ENCODE peak calls at places on chromosome 9, in six cellular contexts. One of them, this sample, is unnamed.

GRCh38 chr9:127923771-127924170 is 6.8 kb downstream of the PIP5KL1 start:
- DNase-seq in suprapubic skin: no peak
- DNase-seq in cardiac muscle cell: no peak
- DNase-seq in A549: peak; percentile 74
- DNase-seq in cardiac fibroblast: peak; percentile 81
- DNase-seq in HFFc6: peak; percentile 96
- DNase-seq in this sample: no peak

GRCh38 chr9:121671612-121672155 is 20.2 kb downstream of the DAB2IP start:
- DNase-seq in HFFc6: no peak
- DNase-seq in A549: no peak
- DNase-seq in cardiac fibroblast: peak; percentile 82
- DNase-seq in suprapubic skin: no peak
- DNase-seq in cardiac muscle cell: no peak
- DNase-seq in this sample: no peak

GRCh38 chr9:121822093-121823085 is 171.0 kb downstream of the DAB2IP start:
- DNase-seq in suprapubic skin: no peak
- DNase-seq in cardiac muscle cell: no peak
- DNase-seq in A549: no peak
- DNase-seq in HFFc6: no peak
- DNase-seq in cardiac fibroblast: no peak
- DNase-seq in this sample: no peak

GRCh38 chr9:36911601-36912412 is 122.3 kb downstream of the PAX5 start:
- DNase-seq in cardiac fibroblast: no peak
- DNase-seq in cardiac muscle cell: no peak
- DNase-seq in suprapubic skin: no peak
- DNase-seq in HFFc6: no peak
- DNase-seq in A549: no peak
- DNase-seq in this sample: no peak

GRCh38 chr9:93585695-93586094 is 9.3 kb downstream of the PHF2 start:
- DNase-seq in cardiac fibroblast: no peak
- DNase-seq in HFFc6: no peak
- DNase-seq in cardiac muscle cell: no peak
- DNase-seq in A549: no peak
- DNase-seq in suprapubic skin: no peak
- DNase-seq in this sample: no peak

GRCh38 chr9:71242081-71242480 is 120.7 kb upstream of the TRPM3 start:
- DNase-seq in suprapubic skin: no peak
- DNase-seq in A549: no peak
- DNase-seq in cardiac fibroblast: no peak
- DNase-seq in cardiac muscle cell: no peak
- DNase-seq in HFFc6: no peak
- DNase-seq in this sample: no peak

GRCh38 chr9:91433180-91433579 is 9.5 kb upstream of the NFIL3 start:
- DNase-seq in cardiac muscle cell: peak; percentile 31
- DNase-seq in cardiac fibroblast: peak; percentile 90
- DNase-seq in HFFc6: peak; percentile 93
- DNase-seq in suprapubic skin: no peak
- DNase-seq in A549: peak; percentile 91
- DNase-seq in this sample: no peak

GRCh38 chr9:38142201-38142600 is 73.2 kb upstream of the SHB start:
- DNase-seq in cardiac muscle cell: no peak
- DNase-seq in A549: peak; percentile 22
- DNase-seq in suprapubic skin: no peak
- DNase-seq in HFFc6: peak; percentile 66
- DNase-seq in cardiac fibroblast: no peak
- DNase-seq in this sample: no peak

GRCh38 chr9:34547960-34548603 is 25.3 kb upstream of the ENHO start:
- DNase-seq in suprapubic skin: peak; percentile 86
- DNase-seq in A549: peak; percentile 58
- DNase-seq in cardiac fibroblast: peak; percentile 78
- DNase-seq in cardiac muscle cell: peak; percentile 81
- DNase-seq in HFFc6: peak; percentile 59
- DNase-seq in this sample: peak; percentile 92

GRCh38 chr9:85960688-85961093 is 19.7 kb downstream of the NAA35 start:
- DNase-seq in A549: no peak
- DNase-seq in suprapubic skin: no peak
- DNase-seq in cardiac muscle cell: no peak
- DNase-seq in cardiac fibroblast: peak; percentile 37
- DNase-seq in HFFc6: no peak
- DNase-seq in this sample: no peak

GRCh38 chr9:75071530-75072122 is 16.3 kb downstream of the NMRK1 start:
- DNase-seq in HFFc6: no peak
- DNase-seq in A549: no peak
- DNase-seq in cardiac muscle cell: no peak
- DNase-seq in cardiac fibroblast: no peak
- DNase-seq in suprapubic skin: no peak
- DNase-seq in this sample: no peak

GRCh38 chr9:122718038-122718437 is 5.8 kb upstream of the OR1L4 start:
- DNase-seq in HFFc6: no peak
- DNase-seq in A549: no peak
- DNase-seq in cardiac muscle cell: no peak
- DNase-seq in suprapubic skin: no peak
- DNase-seq in cardiac fibroblast: no peak
- DNase-seq in this sample: no peak

GRCh38 chr9:108674766-108675530 is 180.8 kb downstream of the ACTL7B start:
- DNase-seq in A549: no peak
- DNase-seq in cardiac muscle cell: no peak
- DNase-seq in cardiac fibroblast: no peak
- DNase-seq in HFFc6: no peak
- DNase-seq in suprapubic skin: no peak
- DNase-seq in this sample: no peak

GRCh38 chr9:35844628-35845301 is 15.7 kb downstream of the TMEM8B start:
- DNase-seq in HFFc6: peak; percentile 90
- DNase-seq in A549: peak; percentile 56
- DNase-seq in cardiac muscle cell: no peak
- DNase-seq in suprapubic skin: no peak
- DNase-seq in cardiac fibroblast: peak; percentile 94
- DNase-seq in this sample: peak; percentile 3

GRCh38 chr9:129383005-129383414 is 204.9 kb upstream of the IER5L start:
- DNase-seq in suprapubic skin: no peak
- DNase-seq in HFFc6: no peak
- DNase-seq in cardiac muscle cell: peak; percentile 72
- DNase-seq in cardiac fibroblast: no peak
- DNase-seq in A549: no peak
- DNase-seq in this sample: no peak

GRCh38 chr9:35406183-35406959 is 83.5 kb upstream of the RUSC2 start:
- DNase-seq in cardiac muscle cell: peak; percentile 76
- DNase-seq in cardiac fibroblast: peak; percentile 7
- DNase-seq in HFFc6: no peak
- DNase-seq in suprapubic skin: no peak
- DNase-seq in A549: no peak
- DNase-seq in this sample: no peak

GRCh38 chr9:83132768-83133167 is 69.8 kb upstream of the RASEF start:
- DNase-seq in HFFc6: no peak
- DNase-seq in suprapubic skin: no peak
- DNase-seq in A549: peak; percentile 46
- DNase-seq in cardiac fibroblast: no peak
- DNase-seq in cardiac muscle cell: no peak
- DNase-seq in this sample: no peak

GRCh38 chr9:32431940-32432555 is 47.6 kb downstream of the ACO1 start:
- DNase-seq in A549: peak; percentile 25
- DNase-seq in cardiac fibroblast: peak; percentile 66
- DNase-seq in HFFc6: peak; percentile 42
- DNase-seq in cardiac muscle cell: peak; percentile 65
- DNase-seq in suprapubic skin: no peak
- DNase-seq in this sample: no peak

GRCh38 chr9:12880406-12881016 is 105.7 kb downstream of the LURAP1L start:
- DNase-seq in cardiac fibroblast: no peak
- DNase-seq in HFFc6: no peak
- DNase-seq in suprapubic skin: no peak
- DNase-seq in A549: no peak
- DNase-seq in cardiac muscle cell: no peak
- DNase-seq in this sample: no peak

DNA sequence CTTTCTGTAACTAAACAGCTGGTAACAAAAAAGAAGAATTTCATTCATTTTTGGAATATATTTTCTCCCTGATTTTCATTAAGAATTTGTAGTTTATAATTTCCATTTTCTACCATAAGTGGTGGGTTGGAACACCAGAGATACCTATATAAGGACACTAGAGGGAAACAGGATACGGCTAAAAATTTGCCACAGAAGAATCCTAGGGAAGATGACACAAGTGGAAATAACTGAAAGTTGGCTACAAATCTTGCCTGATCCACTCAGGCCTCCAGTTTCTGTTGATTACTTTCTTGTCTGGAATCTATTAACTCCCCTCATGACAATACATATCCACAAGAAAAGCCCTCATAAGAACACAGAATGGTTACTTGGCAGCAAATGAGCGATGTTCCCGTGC is 46.8 kb downstream of the FREM1 start:
- DNase-seq in cardiac muscle cell: no peak
- DNase-seq in cardiac fibroblast: no peak
- DNase-seq in A549: no peak
- DNase-seq in suprapubic skin: no peak
- DNase-seq in HFFc6: no peak
- DNase-seq in this sample: no peak
- TF ChIP-seq CTCF in cardiac muscle cell: no peak
- TF ChIP-seq CTCF in cardiac fibroblast: no peak
- TF ChIP-seq CTCF in A549: no peak
- TF ChIP-seq CTCF in suprapubic skin: no peak
- TF ChIP-seq CTCF in HFFc6: peak; percentile 9
- TF ChIP-seq CTCF in this sample: no peak

GRCh38 chr9:3571500-3571899 is 45.7 kb upstream of the RFX3 start:
- DNase-seq in HFFc6: no peak
- DNase-seq in A549: no peak
- DNase-seq in cardiac muscle cell: no peak
- DNase-seq in cardiac fibroblast: no peak
- DNase-seq in suprapubic skin: no peak
- DNase-seq in this sample: no peak

GRCh38 chr9:3578786-3579185 is 53.0 kb upstream of the RFX3 start:
- DNase-seq in A549: no peak
- DNase-seq in cardiac muscle cell: no peak
- DNase-seq in cardiac fibroblast: peak; percentile 58
- DNase-seq in suprapubic skin: no peak
- DNase-seq in HFFc6: peak; percentile 33
- DNase-seq in this sample: no peak

GRCh38 chr9:3576358-3576757 is 50.6 kb upstream of the RFX3 start:
- DNase-seq in suprapubic skin: no peak
- DNase-seq in cardiac muscle cell: no peak
- DNase-seq in HFFc6: no peak
- DNase-seq in cardiac fibroblast: peak; percentile 5
- DNase-seq in A549: no peak
- DNase-seq in this sample: no peak
- TF ChIP-seq CTCF in suprapubic skin: no peak
- TF ChIP-seq CTCF in cardiac muscle cell: peak; percentile 5
- TF ChIP-seq CTCF in HFFc6: no peak
- TF ChIP-seq CTCF in cardiac fibroblast: no peak
- TF ChIP-seq CTCF in A549: no peak
- TF ChIP-seq CTCF in this sample: no peak

GRCh38 chr9:3852545-3852944 is 326.7 kb upstream of the RFX3 start:
- DNase-seq in cardiac fibroblast: no peak
- DNase-seq in cardiac muscle cell: no peak
- DNase-seq in suprapubic skin: no peak
- DNase-seq in A549: no peak
- DNase-seq in HFFc6: no peak
- DNase-seq in this sample: no peak

GRCh38 chr9:3845549-3845948 is 319.7 kb upstream of the RFX3 start:
- DNase-seq in suprapubic skin: no peak
- DNase-seq in cardiac muscle cell: no peak
- DNase-seq in A549: no peak
- DNase-seq in cardiac fibroblast: no peak
- DNase-seq in HFFc6: no peak
- DNase-seq in this sample: no peak

GRCh38 chr9:3850083-3850482 is 324.3 kb upstream of the RFX3 start:
- DNase-seq in HFFc6: no peak
- DNase-seq in suprapubic skin: no peak
- DNase-seq in cardiac fibroblast: no peak
- DNase-seq in A549: no peak
- DNase-seq in cardiac muscle cell: no peak
- DNase-seq in this sample: no peak

GRCh38 chr9:3847377-3847776 is 321.6 kb upstream of the RFX3 start:
- DNase-seq in suprapubic skin: no peak
- DNase-seq in A549: no peak
- DNase-seq in cardiac muscle cell: no peak
- DNase-seq in HFFc6: no peak
- DNase-seq in cardiac fibroblast: no peak
- DNase-seq in this sample: no peak

DNA sequence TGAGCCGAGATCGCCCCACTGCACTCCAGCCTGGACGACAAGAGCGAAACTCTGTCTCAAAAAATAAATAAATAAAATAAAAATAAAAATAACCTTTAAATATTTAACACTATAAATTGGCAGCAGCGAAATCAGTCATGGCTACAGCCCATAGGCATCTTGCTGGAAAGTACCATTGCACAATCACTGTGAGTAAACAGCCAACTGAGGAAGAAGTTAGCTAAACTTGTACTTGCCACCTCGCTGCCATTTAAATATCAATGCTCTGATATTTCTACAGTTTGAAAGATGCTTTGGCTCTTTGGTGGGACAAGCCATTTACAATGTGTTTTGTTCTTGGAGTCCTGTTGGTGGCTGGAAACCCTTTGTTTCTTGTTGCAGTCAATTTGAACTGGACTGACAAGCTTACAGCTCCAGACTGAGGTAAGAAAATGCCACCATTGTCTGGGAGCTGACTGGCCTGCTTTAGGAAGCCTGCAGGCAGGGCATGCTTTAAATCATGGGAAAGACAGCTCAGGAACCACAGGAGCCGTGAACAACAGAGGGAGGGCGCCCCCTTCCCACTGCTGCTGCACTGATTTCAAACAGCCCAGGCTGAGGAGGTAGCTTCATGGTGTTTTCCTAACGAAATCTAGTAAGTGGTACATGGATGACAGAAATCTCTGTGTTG is 322.8 kb upstream of the RFX3 start:
- DNase-seq in cardiac fibroblast: peak; percentile 24
- DNase-seq in A549: peak; percentile 33
- DNase-seq in cardiac muscle cell: peak; percentile 45
- DNase-seq in suprapubic skin: no peak
- DNase-seq in HFFc6: no peak
- DNase-seq in this sample: no peak
- TF ChIP-seq CTCF in cardiac fibroblast: no peak
- TF ChIP-seq CTCF in A549: no peak
- TF ChIP-seq CTCF in cardiac muscle cell: peak; percentile 20
- TF ChIP-seq CTCF in suprapubic skin: no peak
- TF ChIP-seq CTCF in HFFc6: peak; percentile 39
- TF ChIP-seq CTCF in this sample: peak; percentile 23

DNA sequence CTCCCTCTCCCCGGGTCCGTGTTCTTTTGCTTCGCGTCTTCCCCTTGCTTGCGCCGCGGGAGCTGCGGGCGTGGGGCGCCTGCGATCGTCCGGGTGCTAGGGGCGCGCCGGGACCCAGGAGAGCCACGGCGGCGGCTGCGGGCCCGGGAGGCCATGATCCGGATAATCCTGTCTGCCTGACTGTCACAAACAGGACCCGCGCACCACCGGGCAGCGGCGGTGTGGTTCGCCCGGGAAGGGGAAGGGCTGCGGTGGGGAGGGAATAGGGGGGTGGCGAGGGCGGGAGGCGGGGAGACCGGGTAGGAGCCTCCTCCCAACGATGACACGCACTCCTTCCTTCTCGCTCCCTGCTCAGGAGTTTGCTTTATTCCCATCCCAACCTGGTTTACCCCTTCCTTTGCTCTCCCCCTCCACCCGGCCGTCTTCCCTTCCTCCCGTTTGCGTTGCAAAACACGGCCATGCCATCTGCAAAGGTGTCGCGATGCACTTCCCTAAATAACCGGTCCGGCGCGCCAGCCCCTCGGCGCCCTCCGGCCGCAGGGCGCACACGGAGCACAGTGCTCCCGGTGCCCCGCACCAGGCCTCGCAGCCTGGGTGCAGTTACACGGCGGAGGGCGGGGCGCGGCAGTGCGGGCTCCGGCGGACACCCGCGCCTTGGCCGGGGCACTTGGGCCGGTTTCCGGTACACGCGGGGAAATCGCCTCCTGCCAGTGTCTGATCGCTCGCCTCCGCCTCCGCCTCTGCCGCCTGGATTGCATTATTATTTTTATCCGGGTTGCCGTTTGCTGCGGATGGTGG is 1.5 kb downstream of the SMARCA2 start:
- DNase-seq in HFFc6: peak; percentile 65
- DNase-seq in suprapubic skin: peak; percentile 92
- DNase-seq in cardiac muscle cell: peak; percentile 64
- DNase-seq in A549: peak; percentile 82
- DNase-seq in cardiac fibroblast: peak; percentile 83
- DNase-seq in this sample: no peak
- TF ChIP-seq CTCF in HFFc6: peak; percentile 22
- TF ChIP-seq CTCF in suprapubic skin: no peak
- TF ChIP-seq CTCF in cardiac muscle cell: no peak
- TF ChIP-seq CTCF in A549: no peak
- TF ChIP-seq CTCF in cardiac fibroblast: no peak
- TF ChIP-seq CTCF in this sample: peak; percentile 36